ENCODE peak calls at places on chromosomes 5 and 9, in four cellular contexts. H is A172; U is CD4-positive, alpha-beta T cell; W is CD8-positive, alpha-beta memory T cell. E is an unnamed sample.

GRCh38 chr5:42948961-42949347 is 91.2 kb downstream of the ANXA2R start:
- DNase-seq in H (no peak), U (no peak), W (no peak), E (no peak)

GRCh38 chr9:65459756-65460320 is 174.8 kb upstream of the FOXD4L5 start:
- DNase-seq in H (no peak), U (no peak), W (no peak), E (no peak)

GRCh38 chr5:90549729-90550275 is 8.8 kb upstream of the ADGRV1 start:
- DNase-seq in H (no peak), U (no peak), W (no peak), E (no peak)

GRCh38 chr5:139849942-139850341 is 54.3 kb downstream of the PSD2 start:
- DNase-seq in H (no peak), U (no peak), W (no peak), E (no peak)

GRCh38 chr9:136754626-136755284 is 3.3 kb downstream of the LCN8 start:
- DNase-seq in H (no peak), U (no peak), W (no peak), E (no peak)

GRCh38 chr5:177128551-177128976 is 5.0 kb upstream of the NSD1 start:
- DNase-seq in H (peak), U (no peak), W (peak), E (no peak)

GRCh38 chr5:148085934-148086333 is 22.2 kb downstream of the SPINK5 start:
- DNase-seq in H (peak), U (no peak), W (no peak), E (no peak)

GRCh38 chr5:96626956-96627355 is 35.2 kb upstream of the CAST start:
- DNase-seq in H (peak), U (no peak), W (no peak), E (no peak)

E was measured in HFF-Myc.